ENCODE peak calls at places on chromosomes 5 and 9, in six cellular contexts. E is H1, Z is GM23338, D is fibroblast of lung, L is kidney, G is heart left ventricle. J is an unnamed sample.

GRCh38 chr9:126465977-126466376 is 139.3 kb downstream of the MVB12B start:
- DNase-seq in L (no peak), D (no peak), G (no peak), Z (no peak), E (no peak), J (no peak)

GRCh38 chr9:70832487-70832886 is 288.9 kb downstream of the TRPM3 start:
- DNase-seq in Z (no peak), D (no peak), L (no peak), G (no peak), E (no peak), J (no peak)

GRCh38 chr5:94407023-94407422 is 211.4 kb downstream of the KIAA0825 start:
- DNase-seq in G (no peak), L (no peak), D (peak; percentile 20), E (no peak), Z (no peak), J (no peak)

GRCh38 chr9:79731483-79731882 is 159.7 kb downstream of the TLE4 start:
- DNase-seq in G (no peak), E (no peak), Z (no peak), D (no peak), L (no peak), J (no peak)

GRCh38 chr5:179319741-179320281 is 25.4 kb downstream of the ADAMTS2 start:
- DNase-seq in E (no peak), L (peak; percentile 66), G (no peak), Z (no peak), D (peak; percentile 76), J (peak; percentile 50)

GRCh38 chr5:64834037-64834436 is 65.3 kb downstream of the CWC27 start:
- DNase-seq in E (no peak), Z (no peak), L (no peak), G (no peak), D (peak; percentile 10), J (no peak)

GRCh38 chr5:127805448-127805847 is 102.3 kb downstream of the CCDC192 start:
- DNase-seq in L (no peak), E (no peak), Z (no peak), G (no peak), D (no peak), J (no peak)

GRCh38 chr9:18023332-18023731 is 444.5 kb downstream of the SH3GL2 start:
- DNase-seq in D (no peak), G (no peak), E (no peak), Z (no peak), L (no peak), J (no peak)

GRCh38 chr9:131422241-131422792 is 28.4 kb downstream of the PRRC2B start:
- DNase-seq in E (no peak), L (no peak), D (no peak), Z (no peak), G (peak; percentile 33), J (no peak)

GRCh38 chr9:37030591-37030939 is 3.5 kb downstream of the PAX5 start:
- DNase-seq in G (no peak), Z (peak; percentile 48), L (no peak), E (no peak), D (no peak), J (no peak)

GRCh38 chr5:177405805-177406204 is 3.6 kb downstream of the F12 start:
- DNase-seq in E (no peak), Z (no peak), D (no peak), L (no peak), G (no peak), J (no peak)

GRCh38 chr5:36877667-36878420 is 1.3 kb downstream of the NIPBL start:
- DNase-seq in L (no peak), E (no peak), D (peak; percentile 56), Z (peak; percentile 31), G (no peak), J (no peak)

GRCh38 chr5:74865293-74865798 is 841 bp downstream of the FAM169A start:
- DNase-seq in E (no peak), Z (no peak), L (no peak), G (no peak), D (no peak), J (no peak)

GRCh38 chr9:105251133-105251532 is 6.7 kb downstream of the SLC44A1 start:
- DNase-seq in D (no peak), L (no peak), G (no peak), E (no peak), Z (no peak), J (no peak)
- H3K27ac ChIP-seq in D (no peak overlapping the region), L (no peak overlapping the region), G (no peak overlapping the region), E (no peak overlapping the region), Z (no peak overlapping the region), J (no peak overlapping the region)

GRCh38 chr5:135569755-135570452 is 8.9 kb downstream of the CXCL14 start:
- DNase-seq in D (peak; percentile 34), G (no peak), L (no peak), Z (peak; percentile 82), E (no peak), J (no peak)
- TF ChIP-seq CTCF in D (peak; percentile 53), G (no peak), L (peak; percentile 47), Z (peak; percentile 57), E (peak; percentile 70), J (no peak)

GRCh38 chr9:89442501-89442978 is 55.4 kb downstream of the SEMA4D start:
- DNase-seq in Z (no peak), E (no peak), D (no peak), G (no peak), L (no peak), J (no peak)

GRCh38 chr9:89441655-89441970 is 56.3 kb downstream of the SEMA4D start:
- DNase-seq in Z (no peak), G (no peak), D (no peak), E (no peak), L (peak; percentile 58), J (no peak)

GRCh38 chr9:89444212-89444611 is 53.7 kb downstream of the SEMA4D start:
- DNase-seq in G (no peak), D (no peak), L (peak; percentile 47), E (no peak), Z (no peak), J (no peak)

GRCh38 chr9:89442016-89442415 is 55.9 kb downstream of the SEMA4D start:
- DNase-seq in G (no peak), D (no peak), E (no peak), L (peak; percentile 70), Z (no peak), J (no peak)

DNA sequence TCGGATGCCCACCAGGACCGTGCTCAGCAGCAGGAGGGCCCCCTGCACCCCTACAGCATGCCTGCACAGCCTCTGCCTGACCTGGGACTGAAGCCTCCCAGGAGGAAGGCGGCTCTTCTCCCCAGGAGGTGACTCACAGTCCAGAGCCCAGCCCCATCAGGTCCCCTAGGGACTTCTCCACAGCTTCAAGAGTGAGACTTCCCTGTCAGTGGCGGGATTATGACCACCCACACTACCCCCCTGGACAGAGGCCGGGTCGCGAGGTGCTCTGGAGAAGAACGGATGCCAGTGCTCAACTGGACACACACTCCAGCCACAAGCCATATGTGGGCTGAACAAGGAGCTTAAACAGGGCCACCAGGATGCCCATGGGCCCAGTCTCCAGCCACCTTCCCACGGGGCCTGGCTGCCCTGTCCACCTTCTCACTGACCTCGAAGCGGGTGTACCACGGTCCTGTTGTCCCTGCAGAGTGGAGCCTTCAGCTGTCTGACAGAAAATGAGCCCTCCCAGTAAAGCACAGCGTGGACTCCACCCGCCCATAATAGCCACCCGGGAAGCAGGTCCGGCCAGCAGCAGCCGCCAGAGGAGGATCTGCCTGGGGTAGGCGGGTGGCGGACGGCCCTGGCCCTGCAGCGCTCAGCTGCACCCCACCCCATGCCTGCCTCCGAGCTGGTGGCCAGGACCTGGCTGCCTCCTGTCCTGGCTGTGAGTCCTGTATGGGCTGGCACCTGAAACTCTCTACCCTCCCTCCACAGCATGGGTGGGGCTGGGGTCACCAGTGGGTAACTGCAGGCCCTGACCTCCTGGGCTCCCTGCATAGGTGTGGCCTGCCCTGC is 54.7 kb downstream of the SEMA4D start:
- DNase-seq in G (no peak), Z (no peak), E (no peak), D (no peak), L (peak; percentile 73), J (no peak)
- H3K27ac ChIP-seq in G (no peak overlapping the region), Z (no peak overlapping the region), E (no peak overlapping the region), D (no peak overlapping the region), L (no peak overlapping the region), J (no peak overlapping the region)

GRCh38 chr9:95225016-95225745 is 92.3 kb downstream of the FANCC start:
- DNase-seq in L (no peak), G (no peak), D (no peak), Z (no peak), E (no peak), J (no peak)
- TF ChIP-seq CTCF in L (no peak), G (no peak), D (no peak), Z (no peak), E (no peak), J (no peak)

GRCh38 chr9:4084440-4084818 is 215.4 kb downstream of the GLIS3 start:
- DNase-seq in D (peak; percentile 58), Z (no peak), G (peak; percentile 45), L (no peak), E (no peak), J (no peak)
- H3K27ac ChIP-seq in D (peak overlapping the region; percentile 84), Z (no peak overlapping the region), G (peak overlapping the region; percentile 45), L (no peak overlapping the region), E (no peak overlapping the region), J (no peak overlapping the region)

DNA sequence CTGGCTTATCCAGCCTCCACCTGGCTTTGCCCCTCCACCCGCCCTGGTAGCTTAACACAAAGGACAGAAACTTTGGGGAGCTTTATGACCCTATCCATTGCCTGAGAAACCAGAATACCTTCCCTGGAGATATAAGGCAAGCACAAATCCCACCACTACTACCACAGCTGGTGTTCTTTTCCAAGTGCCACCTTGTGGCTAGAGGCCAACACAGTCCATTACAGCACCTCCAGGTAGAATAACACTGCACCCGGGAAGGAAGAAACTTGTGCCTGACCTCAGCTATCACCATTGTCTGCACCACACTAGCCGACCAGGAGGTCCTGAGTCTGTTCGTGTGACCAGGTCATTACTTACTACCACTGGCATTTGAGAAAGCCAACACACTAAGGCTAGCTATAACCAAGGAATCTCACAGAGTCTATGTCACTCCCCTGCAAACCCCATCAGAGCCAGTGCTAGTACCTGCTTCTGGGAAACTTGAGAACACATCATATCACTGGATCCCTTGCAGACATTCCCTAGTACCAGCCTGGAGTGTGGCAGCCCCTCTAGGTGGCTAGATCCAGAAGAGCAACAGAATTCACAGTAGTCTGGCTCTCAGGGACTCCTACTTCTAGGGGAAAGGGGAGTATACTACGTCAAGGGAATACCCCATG is 74.0 kb upstream of the RUSC2 start:
- DNase-seq in E (no peak), G (no peak), L (no peak), D (no peak), Z (peak; percentile 67), J (no peak)
- TF ChIP-seq CTCF in E (peak; percentile 66), G (no peak), L (no peak), D (no peak), Z (peak; percentile 50), J (no peak)

GRCh38 chr9:95101326-95101725 is 216.2 kb downstream of the FANCC start:
- DNase-seq in G (no peak), Z (no peak), D (no peak), E (no peak), L (peak; percentile 37), J (no peak)
- H3K27ac ChIP-seq in G (peak overlapping the region; percentile 4), Z (no peak overlapping the region), D (no peak overlapping the region), E (no peak overlapping the region), L (peak overlapping the region; percentile 51), J (peak overlapping the region; percentile 70)

DNA sequence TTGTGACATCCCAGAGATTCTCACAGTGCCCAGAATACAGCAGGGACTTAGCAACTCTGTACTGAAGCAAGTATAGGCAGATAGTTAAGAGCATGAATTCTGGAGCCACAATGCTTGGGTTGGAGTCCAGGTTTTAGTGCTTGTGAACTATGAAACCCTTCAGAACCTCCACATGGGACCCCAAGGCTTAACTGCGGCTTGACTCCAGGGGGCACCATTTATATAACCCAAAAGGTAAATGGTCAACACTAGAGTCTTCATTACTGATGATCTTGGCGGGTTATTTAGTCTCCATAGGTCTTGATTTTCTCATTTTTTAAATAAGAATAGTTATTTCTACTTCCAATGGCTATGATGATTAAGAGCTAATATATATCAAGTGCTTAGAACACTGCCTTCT is 390.3 kb downstream of the TAF11L14 start:
- DNase-seq in E (peak; percentile 2), D (no peak), L (no peak), Z (peak; percentile 43), G (no peak), J (no peak)
- TF ChIP-seq CTCF in E (peak; percentile 25), D (no peak), L (no peak), Z (peak; percentile 49), G (no peak), J (no peak)

J was measured in pancreas.